ENCODE peak calls at places on chromosomes 13 and 19, in eight cellular contexts. I is tibial nerve; L is kidney; E is NCI-H2081; H is EH; B is activated T-cell treated with anti-CD3 and anti-CD28 coated beads, Interleukin-2, amount 50 U/mL, for 24 hours; R is amygdala; J is psoas muscle. A is an unnamed sample.

GRCh38 chr19:4768934-4769777 is 22.4 kb upstream of the FEM1A start:
- DNase-seq in B (peak), J (peak), I (peak), R (peak), H (peak), E (peak), L (peak), A (peak)

GRCh38 chr13:50081899-50082425 is 66.7 kb downstream of the KCNRG start:
- DNase-seq in R (peak), I (peak), L (peak), J (peak), E (peak), B (peak), H (peak), A (peak)

GRCh38 chr19:42121666-42122069 is 10.6 kb downstream of the POU2F2 start:
- DNase-seq in L (peak), H (peak), E (no peak), J (peak), R (no peak), B (peak), I (peak), A (peak)

GRCh38 chr13:95204231-95204765 is 97.0 kb downstream of the ABCC4 start:
- DNase-seq in L (no peak), R (no peak), I (no peak), E (no peak), B (no peak), J (no peak), H (no peak), A (no peak)

GRCh38 chr13:37667631-37668161 is 69.1 kb upstream of the POSTN start:
- DNase-seq in R (no peak), B (no peak), J (no peak), E (no peak), H (peak), I (no peak), L (no peak), A (no peak)

GRCh38 chr13:21012841-21013681 is 48.3 kb downstream of the LATS2 start:
- DNase-seq in L (no peak), E (no peak), J (no peak), H (no peak), I (no peak), B (no peak), R (no peak), A (peak)

GRCh38 chr19:3357731-3358391 is 8.5 kb upstream of the NFIC start:
- DNase-seq in I (no peak), R (no peak), B (peak), H (no peak), J (no peak), L (peak), E (no peak), A (no peak)

GRCh38 chr19:17138937-17139598 is 63.5 kb downstream of the MYO9B start:
- DNase-seq in H (no peak), L (no peak), E (no peak), B (no peak), I (no peak), R (no peak), J (no peak), A (peak)

GRCh38 chr19:17846146-17846545 is 1.6 kb downstream of the JAK3 start:
- DNase-seq in L (no peak), R (no peak), B (no peak), J (no peak), H (no peak), I (no peak), E (no peak), A (no peak)

GRCh38 chr13:74761794-74762193 is 627.6 kb upstream of the KLF12 start:
- DNase-seq in R (no peak), L (no peak), E (no peak), H (peak), B (no peak), I (peak), J (no peak), A (no peak)

GRCh38 chr19:55175117-55175867 is 4.8 kb downstream of the SYT5 start:
- DNase-seq in I (no peak), E (no peak), H (no peak), R (no peak), L (no peak), J (no peak), B (no peak), A (peak)

GRCh38 chr13:109760951-109761350 is 25.4 kb downstream of the IRS2 start:
- DNase-seq in I (no peak), H (no peak), L (no peak), J (no peak), E (no peak), B (no peak), R (no peak), A (no peak)

GRCh38 chr13:32048816-32049215 is 17.2 kb downstream of the FRY start:
- DNase-seq in B (no peak), E (no peak), R (no peak), L (no peak), H (peak), J (no peak), I (no peak), A (no peak)

GRCh38 chr13:88142653-88143052 is 471.5 kb downstream of the SLITRK5 start:
- DNase-seq in R (no peak), B (no peak), H (no peak), I (no peak), E (no peak), L (no peak), J (no peak), A (no peak)

GRCh38 chr13:53240316-53240715 is 211.7 kb downstream of the OLFM4 start:
- DNase-seq in L (no peak), E (no peak), H (no peak), B (no peak), R (no peak), J (no peak), I (no peak), A (no peak)

A was measured in left ventricle myocardium superior.